ENCODE peak calls at places on chromosome 7, in five cellular contexts. C, G, A, T and D are unnamed samples.

GRCh38 chr7:449249-450019 is 70.2 kb downstream of the PDGFA start:
- DNase-seq in G (no peak), A (no peak), T (no peak), C (no peak), D (no peak)

GRCh38 chr7:105339404-105340316 is 49.1 kb downstream of the SRPK2 start:
- DNase-seq in T (no peak), C (no peak), A (no peak), G (no peak), D (no peak)

GRCh38 chr7:99039384-99039891 is 104.5 kb downstream of the SMURF1 start:
- DNase-seq in A (no peak), G (no peak), T (no peak), C (no peak), D (no peak)

GRCh38 chr7:114865564-114865963 is 56.3 kb upstream of the MDFIC start:
- DNase-seq in T (peak), A (no peak), G (peak), C (peak), D (peak)

GRCh38 chr7:40944981-40945585 is 757.8 kb downstream of the INHBA start:
- DNase-seq in T (no peak), A (no peak), C (no peak), G (no peak), D (no peak)

GRCh38 chr7:130276796-130277762 is 10.4 kb downstream of the CPA2 start:
- DNase-seq in A (no peak), G (no peak), C (no peak), T (peak), D (no peak)

GRCh38 chr7:126065766-126066165 is 1136.1 kb upstream of the POT1 start:
- DNase-seq in C (no peak), A (no peak), T (no peak), G (no peak), D (no peak)

GRCh38 chr7:104327534-104327933 is 869 bp upstream of the LHFPL3 start:
- DNase-seq in C (no peak), T (no peak), G (no peak), A (no peak), D (no peak)

GRCh38 chr7:52017802-52018679 is 701.4 kb upstream of the COBL start:
- DNase-seq in T (no peak), G (peak), A (peak), C (no peak), D (no peak)

DNA sequence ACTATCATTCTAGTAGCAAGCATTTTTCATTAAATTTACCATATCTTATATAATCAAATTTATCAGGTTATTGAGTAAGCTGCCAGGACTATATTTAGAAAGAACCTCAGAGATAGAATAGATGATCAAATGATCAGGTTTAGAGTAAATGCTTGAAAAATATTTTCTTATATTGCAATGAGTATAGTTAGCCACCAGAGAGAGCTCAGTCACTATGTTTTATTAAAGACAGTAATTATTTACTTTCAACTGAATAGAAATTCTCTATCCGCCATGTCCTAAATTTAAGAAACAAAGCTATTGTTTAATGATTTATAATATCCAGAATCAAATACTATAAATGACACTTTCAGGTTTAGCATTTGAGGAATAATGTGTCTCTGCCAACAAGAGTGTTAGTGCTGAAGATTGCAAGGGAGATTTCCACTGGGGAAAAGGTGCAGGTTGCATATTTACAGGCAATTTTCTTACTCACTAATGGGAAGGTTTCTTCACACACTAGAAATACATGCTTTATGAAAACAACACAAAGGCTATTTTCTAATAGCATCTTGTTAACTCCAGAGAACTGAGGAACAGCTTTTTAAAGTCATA is 184.7 kb downstream of the DGKB start:
- DNase-seq in G (no peak), T (peak), C (no peak), A (peak), D (no peak)
- TF ChIP-seq CTCF in G (peak), T (peak), C (no peak), A (peak), D (no peak)

DNA sequence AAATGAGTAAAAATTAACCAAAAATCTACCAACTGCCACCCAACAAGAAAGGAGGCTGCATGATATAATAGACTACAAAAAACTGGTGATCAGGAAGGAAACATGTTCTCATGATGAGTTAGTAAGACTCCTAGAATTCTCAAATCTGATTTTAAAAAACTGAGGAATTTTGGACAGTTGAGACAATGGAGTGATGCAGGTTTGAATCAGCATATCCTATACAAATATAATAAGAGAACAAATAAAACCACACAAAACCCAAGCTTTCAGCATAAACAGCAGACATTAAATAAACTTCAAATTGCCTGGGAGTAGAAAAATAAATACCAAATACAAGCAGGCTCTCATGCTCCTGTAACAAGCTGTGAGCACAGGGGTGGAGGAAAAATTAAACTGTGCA is 57.8 kb downstream of the SLC25A40 start:
- DNase-seq in G (no peak), T (no peak), A (no peak), C (no peak), D (no peak)
- TF ChIP-seq CTCF in G (no peak), T (no peak), A (no peak), C (no peak), D (no peak)

GRCh38 chr7:25180592-25180923 is 47.7 kb downstream of the NPVF start:
- DNase-seq in G (no peak), T (no peak), C (no peak), A (no peak), D (no peak)
- TF ChIP-seq CTCF in G (peak), T (no peak), C (no peak), A (no peak), D (no peak)

DNA sequence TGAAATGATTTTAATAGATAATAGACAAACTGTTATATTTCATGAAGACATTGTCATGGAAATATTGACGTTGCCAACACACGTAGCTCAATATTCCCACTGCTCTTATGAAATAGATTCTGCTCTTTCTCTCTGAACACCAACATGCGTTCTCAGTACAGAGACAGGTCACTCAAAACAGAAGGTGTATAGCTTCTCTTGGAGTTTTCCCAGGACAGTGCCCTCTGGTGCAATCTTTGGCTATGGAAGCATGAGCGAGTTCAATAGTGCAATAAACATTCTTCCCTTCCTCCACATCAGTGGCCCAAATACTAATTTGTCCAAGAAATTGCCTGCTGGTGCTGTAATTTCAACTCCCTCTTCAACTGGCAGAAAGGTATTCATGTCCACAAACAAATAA is 145.3 kb downstream of the MAGI2 start:
- DNase-seq in A (no peak), G (no peak), T (no peak), C (no peak), D (no peak)
- TF ChIP-seq CTCF in A (peak), G (no peak), T (no peak), C (no peak), D (no peak)